ENCODE peak calls at places on chromosomes 11 and 22, in eight cellular contexts. One of them, this sample, is unnamed.
A peak's percentile ranks its signal among the peaks of the same experiment; 100 is the strongest.

GRCh38 chr11:44774131-44774530 is 47.4 kb downstream of the TSPAN18 start:
- DNase-seq in A549: no peak
- DNase-seq in H1: no peak
- DNase-seq in endothelial cell of umbilical vein: peak; percentile 39
- DNase-seq in HepG2: no peak
- DNase-seq in HCT116: no peak
- DNase-seq in SK-N-SH: no peak
- DNase-seq in K562: no peak
- DNase-seq in this sample: peak; percentile 52

GRCh38 chr11:63920870-63921417 is 4.0 kb upstream of the RCOR2 start:
- DNase-seq in HCT116: no peak
- DNase-seq in H1: no peak
- DNase-seq in A549: no peak
- DNase-seq in endothelial cell of umbilical vein: no peak
- DNase-seq in SK-N-SH: no peak
- DNase-seq in K562: peak; percentile 73
- DNase-seq in HepG2: no peak
- DNase-seq in this sample: no peak

GRCh38 chr11:73551697-73552096 is 46.2 kb downstream of the FAM168A start:
- DNase-seq in HCT116: no peak
- DNase-seq in SK-N-SH: peak; percentile 47
- DNase-seq in endothelial cell of umbilical vein: no peak
- DNase-seq in A549: no peak
- DNase-seq in K562: no peak
- DNase-seq in H1: no peak
- DNase-seq in HepG2: no peak
- DNase-seq in this sample: no peak

GRCh38 chr11:75024764-75025211 is 36.1 kb downstream of the NEU3 start:
- DNase-seq in HepG2: no peak
- DNase-seq in A549: no peak
- DNase-seq in endothelial cell of umbilical vein: no peak
- DNase-seq in SK-N-SH: peak; percentile 33
- DNase-seq in H1: no peak
- DNase-seq in HCT116: no peak
- DNase-seq in K562: peak; percentile 40
- DNase-seq in this sample: no peak

GRCh38 chr11:110196241-110196754 is 100.1 kb downstream of the RDX start:
- DNase-seq in SK-N-SH: no peak
- DNase-seq in HCT116: peak; percentile 38
- DNase-seq in K562: no peak
- DNase-seq in HepG2: peak; percentile 25
- DNase-seq in A549: peak; percentile 96
- DNase-seq in endothelial cell of umbilical vein: peak; percentile 45
- DNase-seq in H1: no peak
- DNase-seq in this sample: no peak

GRCh38 chr11:121800704-121801516 is 315.1 kb downstream of the BLID start:
- DNase-seq in SK-N-SH: no peak
- DNase-seq in K562: no peak
- DNase-seq in HCT116: no peak
- DNase-seq in A549: no peak
- DNase-seq in HepG2: no peak
- DNase-seq in endothelial cell of umbilical vein: no peak
- DNase-seq in H1: peak; percentile 70
- DNase-seq in this sample: no peak

GRCh38 chr22:27491888-27492287 is 309.7 kb downstream of the MN1 start:
- DNase-seq in H1: no peak
- DNase-seq in K562: no peak
- DNase-seq in endothelial cell of umbilical vein: no peak
- DNase-seq in HCT116: no peak
- DNase-seq in SK-N-SH: no peak
- DNase-seq in A549: no peak
- DNase-seq in HepG2: no peak
- DNase-seq in this sample: no peak

GRCh38 chr11:68038226-68038717 is 553 bp upstream of the TCIRG1 start:
- DNase-seq in HepG2: peak; percentile 93
- DNase-seq in A549: no peak
- DNase-seq in endothelial cell of umbilical vein: peak; percentile 10
- DNase-seq in HCT116: no peak
- DNase-seq in H1: no peak
- DNase-seq in SK-N-SH: peak; percentile 66
- DNase-seq in K562: peak; percentile 74
- DNase-seq in this sample: no peak

GRCh38 chr11:69167916-69168691 is 12.4 kb downstream of the SMIM38 start:
- DNase-seq in H1: no peak
- DNase-seq in HCT116: no peak
- DNase-seq in A549: peak; percentile 45
- DNase-seq in SK-N-SH: no peak
- DNase-seq in endothelial cell of umbilical vein: no peak
- DNase-seq in K562: no peak
- DNase-seq in HepG2: no peak
- DNase-seq in this sample: no peak

GRCh38 chr11:68331338-68331947 is 19.1 kb downstream of the LRP5 start:
- DNase-seq in K562: no peak
- DNase-seq in endothelial cell of umbilical vein: peak; percentile 76
- DNase-seq in HCT116: no peak
- DNase-seq in A549: no peak
- DNase-seq in H1: no peak
- DNase-seq in HepG2: peak; percentile 88
- DNase-seq in SK-N-SH: no peak
- DNase-seq in this sample: no peak

GRCh38 chr11:71447791-71448256 is 369 bp downstream of the DHCR7 start:
- DNase-seq in H1: no peak
- DNase-seq in SK-N-SH: peak; percentile 79
- DNase-seq in A549: no peak
- DNase-seq in K562: peak; percentile 39
- DNase-seq in endothelial cell of umbilical vein: peak; percentile 28
- DNase-seq in HepG2: no peak
- DNase-seq in HCT116: no peak
- DNase-seq in this sample: peak; percentile 44

GRCh38 chr11:64870176-64870892 is 8.1 kb downstream of the EHD1 start:
- DNase-seq in endothelial cell of umbilical vein: peak; percentile 83
- DNase-seq in A549: no peak
- DNase-seq in SK-N-SH: no peak
- DNase-seq in H1: no peak
- DNase-seq in K562: peak; percentile 81
- DNase-seq in HepG2: peak; percentile 74
- DNase-seq in HCT116: no peak
- DNase-seq in this sample: peak; percentile 66

GRCh38 chr22:48843640-48844039 is 984.0 kb downstream of the BRD1 start:
- DNase-seq in endothelial cell of umbilical vein: no peak
- DNase-seq in SK-N-SH: no peak
- DNase-seq in K562: no peak
- DNase-seq in HepG2: no peak
- DNase-seq in H1: no peak
- DNase-seq in A549: no peak
- DNase-seq in HCT116: no peak
- DNase-seq in this sample: no peak

GRCh38 chr11:70381872-70382842 is 16.2 kb upstream of the CTTN start:
- DNase-seq in HepG2: no peak
- DNase-seq in endothelial cell of umbilical vein: no peak
- DNase-seq in HCT116: no peak
- DNase-seq in H1: no peak
- DNase-seq in SK-N-SH: no peak
- DNase-seq in A549: peak; percentile 54
- DNase-seq in K562: peak; percentile 27
- DNase-seq in this sample: no peak

GRCh38 chr22:29477919-29478318 is 2.1 kb upstream of the NEFH start:
- DNase-seq in A549: peak; percentile 32
- DNase-seq in HepG2: no peak
- DNase-seq in H1: no peak
- DNase-seq in endothelial cell of umbilical vein: no peak
- DNase-seq in HCT116: no peak
- DNase-seq in SK-N-SH: peak; percentile 53
- DNase-seq in K562: peak; percentile 54
- DNase-seq in this sample: no peak

GRCh38 chr22:46105494-46106278 is 44.6 kb upstream of the PPARA start:
- DNase-seq in HCT116: no peak
- DNase-seq in K562: no peak
- DNase-seq in H1: no peak
- DNase-seq in A549: peak; percentile 85
- DNase-seq in SK-N-SH: no peak
- DNase-seq in endothelial cell of umbilical vein: no peak
- DNase-seq in HepG2: peak; percentile 87
- DNase-seq in this sample: no peak

GRCh38 chr11:62061356-62062222 is 62.2 kb upstream of the INCENP start:
- DNase-seq in HepG2: peak; percentile 38
- DNase-seq in H1: no peak
- DNase-seq in SK-N-SH: no peak
- DNase-seq in HCT116: no peak
- DNase-seq in K562: no peak
- DNase-seq in A549: no peak
- DNase-seq in endothelial cell of umbilical vein: no peak
- DNase-seq in this sample: no peak

GRCh38 chr11:129280027-129280811 is 88.1 kb upstream of the ARHGAP32 start:
- DNase-seq in H1: no peak
- DNase-seq in HCT116: no peak
- DNase-seq in K562: no peak
- DNase-seq in HepG2: peak; percentile 58
- DNase-seq in endothelial cell of umbilical vein: no peak
- DNase-seq in SK-N-SH: peak; percentile 34
- DNase-seq in A549: no peak
- DNase-seq in this sample: peak; percentile 26

GRCh38 chr22:38760477-38761201 is 4.8 kb upstream of the SUN2 start:
- DNase-seq in HCT116: no peak
- DNase-seq in K562: no peak
- DNase-seq in endothelial cell of umbilical vein: no peak
- DNase-seq in HepG2: peak; percentile 21
- DNase-seq in A549: no peak
- DNase-seq in SK-N-SH: no peak
- DNase-seq in H1: no peak
- DNase-seq in this sample: peak; percentile 80

GRCh38 chr11:33696411-33696810 is 4.2 kb downstream of the C11orf91 start:
- DNase-seq in H1: no peak
- DNase-seq in endothelial cell of umbilical vein: no peak
- DNase-seq in HepG2: no peak
- DNase-seq in HCT116: no peak
- DNase-seq in K562: no peak
- DNase-seq in SK-N-SH: no peak
- DNase-seq in A549: no peak
- DNase-seq in this sample: no peak

GRCh38 chr22:42947211-42947990 is 67.5 kb downstream of the PACSIN2 start:
- DNase-seq in H1: no peak
- DNase-seq in HepG2: peak; percentile 87
- DNase-seq in HCT116: peak; percentile 73
- DNase-seq in SK-N-SH: no peak
- DNase-seq in K562: no peak
- DNase-seq in A549: peak; percentile 44
- DNase-seq in endothelial cell of umbilical vein: peak; percentile 71
- DNase-seq in this sample: peak; percentile 55

GRCh38 chr11:111063711-111064110 is 181.8 kb upstream of the POU2AF2 start:
- DNase-seq in A549: no peak
- DNase-seq in K562: no peak
- DNase-seq in SK-N-SH: no peak
- DNase-seq in endothelial cell of umbilical vein: no peak
- DNase-seq in HCT116: no peak
- DNase-seq in H1: no peak
- DNase-seq in HepG2: no peak
- DNase-seq in this sample: no peak

GRCh38 chr11:126161146-126161458 is 50.3 kb downstream of the RPUSD4 start:
- DNase-seq in SK-N-SH: peak; percentile 52
- DNase-seq in H1: no peak
- DNase-seq in A549: no peak
- DNase-seq in HepG2: no peak
- DNase-seq in K562: no peak
- DNase-seq in endothelial cell of umbilical vein: no peak
- DNase-seq in HCT116: no peak
- DNase-seq in this sample: no peak

GRCh38 chr11:126162286-126163030 is 49.0 kb downstream of the RPUSD4 start:
- DNase-seq in H1: no peak
- DNase-seq in HepG2: no peak
- DNase-seq in K562: no peak
- DNase-seq in A549: no peak
- DNase-seq in HCT116: no peak
- DNase-seq in SK-N-SH: no peak
- DNase-seq in endothelial cell of umbilical vein: no peak
- DNase-seq in this sample: no peak

GRCh38 chr11:126164781-126165180 is 46.7 kb downstream of the RPUSD4 start:
- DNase-seq in HCT116: no peak
- DNase-seq in HepG2: no peak
- DNase-seq in endothelial cell of umbilical vein: no peak
- DNase-seq in K562: no peak
- DNase-seq in H1: no peak
- DNase-seq in A549: no peak
- DNase-seq in SK-N-SH: no peak
- DNase-seq in this sample: no peak

GRCh38 chr11:126163779-126164178 is 47.7 kb downstream of the RPUSD4 start:
- DNase-seq in SK-N-SH: no peak
- DNase-seq in endothelial cell of umbilical vein: no peak
- DNase-seq in HCT116: no peak
- DNase-seq in H1: no peak
- DNase-seq in A549: no peak
- DNase-seq in HepG2: no peak
- DNase-seq in K562: no peak
- DNase-seq in this sample: no peak

GRCh38 chr11:126163074-126163700 is 48.3 kb downstream of the RPUSD4 start:
- DNase-seq in A549: peak; percentile 6
- DNase-seq in HCT116: no peak
- DNase-seq in endothelial cell of umbilical vein: no peak
- DNase-seq in H1: no peak
- DNase-seq in HepG2: peak; percentile 68
- DNase-seq in K562: no peak
- DNase-seq in SK-N-SH: no peak
- DNase-seq in this sample: no peak
- H3K4me3 ChIP-seq in A549: no peak overlapping the region
- H3K4me3 ChIP-seq in HCT116: no peak overlapping the region
- H3K4me3 ChIP-seq in endothelial cell of umbilical vein: no peak overlapping the region
- H3K4me3 ChIP-seq in H1: no peak overlapping the region
- H3K4me3 ChIP-seq in HepG2: peak overlapping the region; percentile 39
- H3K4me3 ChIP-seq in K562: no peak overlapping the region
- H3K4me3 ChIP-seq in SK-N-SH: no peak overlapping the region
- H3K4me3 ChIP-seq in this sample: no peak overlapping the region

GRCh38 chr11:108199446-108200321 is 22.8 kb downstream of the NPAT start:
- DNase-seq in A549: no peak
- DNase-seq in HCT116: no peak
- DNase-seq in HepG2: no peak
- DNase-seq in SK-N-SH: no peak
- DNase-seq in K562: peak; percentile 77
- DNase-seq in endothelial cell of umbilical vein: no peak
- DNase-seq in H1: no peak
- DNase-seq in this sample: peak; percentile 63
- TF ChIP-seq MAX in A549: no peak
- TF ChIP-seq MAX in HCT116: no peak
- TF ChIP-seq MAX in HepG2: no peak
- TF ChIP-seq MAX in SK-N-SH: no peak
- TF ChIP-seq MAX in K562: no peak
- TF ChIP-seq MAX in endothelial cell of umbilical vein: no peak
- TF ChIP-seq MAX in H1: no peak
- TF ChIP-seq MAX in this sample: no peak

GRCh38 chr22:23565942-23566715 is 14.0 kb downstream of the IGLL1 start:
- DNase-seq in HepG2: peak; percentile 31
- DNase-seq in endothelial cell of umbilical vein: no peak
- DNase-seq in K562: no peak
- DNase-seq in A549: no peak
- DNase-seq in SK-N-SH: peak; percentile 90
- DNase-seq in H1: no peak
- DNase-seq in HCT116: no peak
- DNase-seq in this sample: no peak
- H3K4me3 ChIP-seq in HepG2: peak overlapping the region; percentile 45
- H3K4me3 ChIP-seq in endothelial cell of umbilical vein: no peak overlapping the region
- H3K4me3 ChIP-seq in K562: no peak overlapping the region
- H3K4me3 ChIP-seq in A549: peak overlapping the region; percentile 37
- H3K4me3 ChIP-seq in SK-N-SH: peak overlapping the region; percentile 42
- H3K4me3 ChIP-seq in H1: peak overlapping the region; percentile 37
- H3K4me3 ChIP-seq in HCT116: no peak overlapping the region
- H3K4me3 ChIP-seq in this sample: no peak overlapping the region

GRCh38 chr11:126817096-126817495 is 183.5 kb downstream of the KIRREL3 start:
- DNase-seq in HepG2: no peak
- DNase-seq in endothelial cell of umbilical vein: peak; percentile 4
- DNase-seq in K562: no peak
- DNase-seq in H1: no peak
- DNase-seq in HCT116: no peak
- DNase-seq in A549: peak; percentile 7
- DNase-seq in SK-N-SH: no peak
- DNase-seq in this sample: no peak
- TF ChIP-seq MAX in HepG2: no peak
- TF ChIP-seq MAX in endothelial cell of umbilical vein: no peak
- TF ChIP-seq MAX in K562: no peak
- TF ChIP-seq MAX in H1: no peak
- TF ChIP-seq MAX in HCT116: no peak
- TF ChIP-seq MAX in A549: no peak
- TF ChIP-seq MAX in SK-N-SH: no peak
- TF ChIP-seq MAX in this sample: no peak